ENCODE peak calls at places on chromosomes 12 and 14, in nine cellular contexts. A, S, V, Y, X, B, U, D and H are unnamed samples. For H3K9me3 and H3K4me1, the result is how much of the 10 kb centered on the place peaks cover.

GRCh38 chr14:34623506-34623905 is 6.4 kb downstream of the SNX6 start:
- DNase-seq in X (no peak), Y (no peak), D (no peak), S (no peak), V (no peak), U (peak), A (no peak), B (no peak), H (no peak)

GRCh38 chr12:91058821-91059220 is 997 bp upstream of the KERA start:
- DNase-seq in U (no peak), D (no peak), V (no peak), Y (no peak), S (no peak), X (no peak), B (no peak), A (no peak), H (no peak)

GRCh38 chr12:51076235-51076930 is 7.0 kb downstream of the CSRNP2 start:
- DNase-seq in X (no peak), B (no peak), A (no peak), U (no peak), V (no peak), S (no peak), Y (no peak), D (no peak), H (no peak)

GRCh38 chr14:97584528-97584927 is 787.3 kb downstream of the VRK1 start:
- DNase-seq in X (no peak), U (no peak), V (no peak), D (no peak), B (no peak), Y (no peak), A (no peak), S (no peak), H (no peak)

GRCh38 chr14:102826161-102826560 is 48.9 kb downstream of the TRAF3 start:
- DNase-seq in V (no peak), A (no peak), S (no peak), U (peak), B (no peak), D (no peak), X (no peak), Y (no peak), H (peak)

GRCh38 chr14:50060871-50061663 is 55.3 kb downstream of the VCPKMT start:
- DNase-seq in U (peak), Y (peak), A (peak), D (peak), S (peak), V (no peak), X (peak), B (peak), H (peak)

GRCh38 chr12:80001562-80001961 is 66.7 kb upstream of the PPP1R12A start:
- DNase-seq in A (no peak), D (no peak), U (no peak), B (no peak), X (no peak), S (no peak), Y (no peak), V (no peak), H (no peak)

GRCh38 chr14:31414190-31414833 is 6.0 kb downstream of the HEATR5A start:
- DNase-seq in D (no peak), B (peak), X (no peak), Y (no peak), V (no peak), A (no peak), U (no peak), S (peak), H (no peak)

GRCh38 chr14:104892517-104893434 is 27.7 kb downstream of the CEP170B start:
- DNase-seq in S (no peak), X (peak), U (no peak), B (no peak), A (peak), D (no peak), V (no peak), Y (no peak), H (peak)

GRCh38 chr14:104891664-104892500 is 26.8 kb downstream of the CEP170B start:
- DNase-seq in U (no peak), S (no peak), A (no peak), D (peak), V (peak), Y (no peak), X (peak), B (no peak), H (peak)

GRCh38 chr14:104895207-104895785 is 29.4 kb upstream of the PLD4 start:
- DNase-seq in X (peak), Y (no peak), B (no peak), A (no peak), D (no peak), S (no peak), V (peak), U (no peak), H (no peak)

GRCh38 chr14:104894331-104895206 is 29.5 kb downstream of the CEP170B start:
- DNase-seq in D (no peak), X (peak), Y (no peak), U (no peak), A (no peak), V (peak), B (no peak), S (no peak), H (peak)

DNA sequence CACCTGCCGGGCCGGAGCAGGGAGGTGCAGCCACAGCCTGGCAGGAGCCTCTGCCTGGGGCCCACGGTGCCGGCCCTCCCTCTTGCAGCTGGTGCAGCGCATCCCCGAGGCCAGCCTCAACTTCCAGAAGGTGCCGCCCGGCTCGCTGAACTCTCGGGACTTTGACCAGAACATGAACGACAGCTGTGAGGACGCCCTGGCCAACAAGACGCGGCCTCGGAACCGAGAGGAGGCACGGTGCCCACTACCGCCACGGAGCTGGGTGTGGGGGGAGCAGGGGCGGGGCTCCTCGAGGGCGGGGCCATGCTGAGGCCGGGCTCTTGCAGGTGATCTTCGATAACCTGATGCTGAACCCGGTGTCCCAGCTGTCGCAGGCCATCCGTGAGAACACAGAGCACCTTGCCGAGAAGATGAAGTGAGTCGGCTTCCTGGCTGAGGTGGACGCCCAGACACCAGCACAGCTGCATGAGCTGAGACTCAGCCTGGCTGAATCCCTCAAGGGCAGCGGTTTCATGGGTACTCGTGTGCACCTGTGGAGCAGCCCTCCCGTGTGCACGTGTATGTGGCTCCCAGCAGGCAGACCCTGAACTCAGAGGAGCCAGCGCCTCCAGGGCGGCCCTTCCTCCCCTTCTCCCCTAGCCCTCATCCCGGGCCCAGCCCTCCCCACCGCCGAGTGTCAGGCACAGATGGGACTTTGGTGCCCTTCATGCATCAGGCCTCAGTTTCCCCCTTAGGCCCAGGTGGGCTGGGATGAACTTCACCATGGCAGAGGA is 28.6 kb downstream of the CEP170B start:
- DNase-seq in V (no peak), A (peak), X (peak), B (no peak), U (no peak), Y (no peak), S (no peak), D (peak), H (peak)
- TF ChIP-seq CTCF in V (no peak), A (no peak), X (no peak), B (no peak), U (no peak), Y (no peak), S (no peak), D (no peak), H (no peak)

DNA sequence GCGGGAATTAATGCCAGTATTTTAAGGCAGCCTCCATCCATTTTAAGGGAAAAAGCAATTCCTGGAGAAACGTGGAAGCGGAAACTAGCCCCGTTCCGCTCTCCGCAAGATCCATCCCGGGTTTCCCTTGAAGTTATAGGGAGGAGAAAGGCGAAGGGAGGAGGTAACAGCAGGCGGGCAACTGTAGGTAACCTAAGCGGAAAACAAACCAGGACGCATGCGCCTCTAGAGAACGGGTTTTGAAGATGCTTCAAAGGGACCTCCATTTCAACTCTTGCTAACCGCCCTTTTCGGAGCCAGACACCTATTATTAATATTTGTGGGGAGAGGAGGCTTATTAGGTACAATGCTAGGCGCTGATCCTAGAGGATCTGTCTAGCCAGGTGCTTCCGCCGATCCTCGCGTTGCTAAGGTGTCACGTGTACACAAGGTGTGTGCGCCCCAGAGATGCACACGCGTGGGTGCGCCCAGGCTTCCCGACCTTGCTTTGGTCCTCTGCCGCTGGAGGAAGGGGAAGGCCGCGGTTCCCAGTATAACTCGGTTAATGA is 6.2 kb downstream of the TBX5 start:
- DNase-seq in A (no peak), D (no peak), X (no peak), U (no peak), V (no peak), S (peak), B (peak), Y (no peak), H (no peak)
- H3K9me3 ChIP-seq in A (under half), D (under half), X (under half), U (under half), V (under half), S (under half), B (under half), Y (under half), H (under half)

DNA sequence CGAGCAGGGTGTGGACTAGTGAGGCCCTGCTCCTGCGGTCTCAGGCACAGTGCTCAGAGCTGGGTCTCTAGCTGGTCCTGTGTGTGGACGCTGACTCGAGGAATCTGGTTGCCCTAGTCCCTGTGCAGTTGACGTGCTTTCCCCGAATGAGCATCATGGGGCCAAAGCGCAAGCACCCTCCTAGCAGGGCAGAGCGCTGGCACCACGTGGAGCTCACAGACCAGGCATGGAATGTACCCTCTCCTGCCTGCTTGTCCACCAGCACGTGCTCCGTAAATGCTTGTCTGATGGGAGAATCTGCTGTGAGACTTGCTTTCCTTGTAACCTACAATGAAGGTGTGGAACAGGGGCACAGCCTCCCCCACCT is 124.9 kb downstream of the PIWIL1 start:
- DNase-seq in U (no peak), B (no peak), Y (no peak), X (no peak), V (no peak), D (no peak), A (no peak), S (no peak), H (no peak)
- H3K4me1 ChIP-seq in U (under half), B (under half), Y (under half), X (under half), V (under half), D (under half), A (under half), S (under half), H (under half)

DNA sequence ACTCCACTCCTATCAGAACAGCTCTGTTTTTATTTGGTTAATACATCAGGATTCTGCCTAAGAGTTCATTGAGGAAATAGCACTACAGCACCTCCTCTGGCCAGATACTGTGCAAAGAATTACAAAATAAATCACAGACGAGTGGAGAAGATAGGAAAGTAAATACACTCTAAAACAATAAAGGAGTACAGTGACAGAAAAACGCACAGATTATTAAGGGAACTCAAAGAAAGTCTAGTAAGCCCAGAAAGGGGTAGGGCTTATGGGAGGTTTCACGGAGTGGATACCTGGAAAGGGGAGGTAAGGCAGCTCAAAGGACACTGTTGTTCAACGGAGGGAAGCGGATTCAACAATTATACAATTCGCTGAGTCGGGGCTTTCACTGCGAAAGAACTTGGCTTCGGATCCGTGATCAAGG is 5.5 kb downstream of the OR10AD1 start:
- DNase-seq in U (no peak), V (no peak), Y (no peak), B (peak), A (no peak), X (no peak), S (peak), D (peak), H (no peak)
- TF ChIP-seq CTCF in U (peak), V (peak), Y (peak), B (peak), A (no peak), X (peak), S (peak), D (peak), H (peak)

GRCh38 chr12:127240249-127240929 is 1026.6 kb upstream of the TMEM132C start:
- DNase-seq in S (no peak), U (no peak), D (no peak), X (no peak), B (no peak), A (no peak), Y (no peak), V (no peak), H (no peak)
- H3K9me3 ChIP-seq in S (under half), U (under half), D (under half), X (under half), B (under half), A (under half), Y (under half), V (under half), H (under half)

GRCh38 chr12:68453278-68453677 is 121.1 kb upstream of the MDM1 start:
- DNase-seq in Y (no peak), V (no peak), B (no peak), S (no peak), A (no peak), U (no peak), D (no peak), X (no peak), H (no peak)
- H3K4me1 ChIP-seq in Y (under half), V (half or more), B (under half), S (under half), A (under half), U (under half), D (under half), X (under half), H (under half)

GRCh38 chr12:72278894-72279293 is 6.7 kb downstream of the TRHDE start:
- DNase-seq in U (no peak), D (no peak), A (no peak), X (no peak), Y (no peak), S (no peak), B (no peak), V (no peak), H (no peak)

GRCh38 chr12:72281145-72281544 is 9.0 kb downstream of the TRHDE start:
- DNase-seq in Y (peak), S (no peak), X (no peak), U (peak), V (no peak), D (no peak), B (no peak), A (no peak), H (no peak)

GRCh38 chr12:72286526-72286925 is 14.4 kb downstream of the TRHDE start:
- DNase-seq in S (no peak), Y (no peak), B (no peak), D (no peak), A (no peak), V (no peak), U (peak), X (no peak), H (no peak)

GRCh38 chr12:72285861-72286260 is 13.7 kb downstream of the TRHDE start:
- DNase-seq in A (no peak), U (no peak), B (no peak), X (no peak), Y (no peak), V (no peak), S (no peak), D (no peak), H (no peak)

GRCh38 chr12:72282721-72283120 is 10.6 kb downstream of the TRHDE start:
- DNase-seq in A (no peak), U (peak), S (no peak), V (no peak), Y (no peak), B (peak), X (no peak), D (no peak), H (no peak)
- TF ChIP-seq CTCF in A (no peak), U (peak), S (peak), V (no peak), Y (peak), B (peak), X (peak), D (no peak), H (no peak)

GRCh38 chr14:27015046-27015445 is 417.2 kb upstream of the NOVA1 start:
- DNase-seq in D (no peak), X (no peak), Y (no peak), V (no peak), S (no peak), B (peak), A (no peak), U (no peak), H (no peak)
- H3K9me3 ChIP-seq in D (under half), X (under half), Y (under half), V (under half), S (under half), B (under half), A (under half), U (under half), H (under half)